ENCODE peak calls at places on chromosomes 4 and X, in nine cellular contexts. One of them, this sample, is unnamed. For H3K36me3, the result is how much of the 10 kb centered on the place peaks cover.

GRCh38 chr4:104302731-104303130 is 192.0 kb downstream of the CXXC4 start:
- DNase-seq in K562: no peak
- DNase-seq in GM23248: no peak
- DNase-seq in neural progenitor cell: no peak
- DNase-seq in hepatocyte: no peak
- DNase-seq in PC-9: no peak
- DNase-seq in MM.1S: no peak
- DNase-seq in mammary epithelial cell: no peak
- DNase-seq in GM23338: peak
- DNase-seq in this sample: no peak

GRCh38 chrX:7570432-7571009 is 272.4 kb upstream of the VCX start:
- DNase-seq in K562: no peak
- DNase-seq in GM23248: peak
- DNase-seq in neural progenitor cell: peak
- DNase-seq in hepatocyte: no peak
- DNase-seq in PC-9: no peak
- DNase-seq in MM.1S: no peak
- DNase-seq in mammary epithelial cell: no peak
- DNase-seq in GM23338: no peak
- DNase-seq in this sample: no peak

GRCh38 chr4:123361195-123361861 is 35.3 kb upstream of the SPRY1 start:
- DNase-seq in K562: no peak
- DNase-seq in GM23248: peak
- DNase-seq in neural progenitor cell: no peak
- DNase-seq in hepatocyte: peak
- DNase-seq in PC-9: no peak
- DNase-seq in MM.1S: no peak
- DNase-seq in mammary epithelial cell: peak
- DNase-seq in GM23338: no peak
- DNase-seq in this sample: no peak

GRCh38 chr4:7206385-7206784 is 14.0 kb downstream of the SORCS2 start:
- DNase-seq in K562: peak
- DNase-seq in GM23248: peak
- DNase-seq in neural progenitor cell: peak
- DNase-seq in hepatocyte: no peak
- DNase-seq in PC-9: peak
- DNase-seq in MM.1S: no peak
- DNase-seq in mammary epithelial cell: no peak
- DNase-seq in GM23338: no peak
- DNase-seq in this sample: no peak

GRCh38 chrX:115958687-115959359 is 211.7 kb upstream of the AGTR2 start:
- DNase-seq in K562: no peak
- DNase-seq in GM23248: peak
- DNase-seq in neural progenitor cell: peak
- DNase-seq in hepatocyte: no peak
- DNase-seq in PC-9: no peak
- DNase-seq in MM.1S: peak
- DNase-seq in mammary epithelial cell: peak
- DNase-seq in GM23338: no peak
- DNase-seq in this sample: no peak

GRCh38 chrX:96837808-96838207 is 45.9 kb upstream of the RPA4 start:
- DNase-seq in K562: no peak
- DNase-seq in GM23248: peak
- DNase-seq in neural progenitor cell: no peak
- DNase-seq in hepatocyte: no peak
- DNase-seq in PC-9: peak
- DNase-seq in MM.1S: no peak
- DNase-seq in mammary epithelial cell: peak
- DNase-seq in GM23338: no peak
- DNase-seq in this sample: no peak

GRCh38 chrX:12950851-12951589 is 23.9 kb upstream of the TMSB4X start:
- DNase-seq in K562: peak
- DNase-seq in GM23248: peak
- DNase-seq in neural progenitor cell: peak
- DNase-seq in hepatocyte: peak
- DNase-seq in PC-9: no peak
- DNase-seq in MM.1S: no peak
- DNase-seq in mammary epithelial cell: no peak
- DNase-seq in GM23338: peak
- DNase-seq in this sample: peak

GRCh38 chrX:136032370-136032769 is 47.1 kb downstream of the SLC9A6 start:
- DNase-seq in K562: no peak
- DNase-seq in GM23248: no peak
- DNase-seq in neural progenitor cell: no peak
- DNase-seq in hepatocyte: no peak
- DNase-seq in PC-9: no peak
- DNase-seq in MM.1S: peak
- DNase-seq in mammary epithelial cell: no peak
- DNase-seq in GM23338: no peak
- DNase-seq in this sample: no peak

GRCh38 chr4:170128219-170128804 is 38.6 kb upstream of the AADAT start:
- DNase-seq in K562: no peak
- DNase-seq in GM23248: no peak
- DNase-seq in neural progenitor cell: no peak
- DNase-seq in hepatocyte: no peak
- DNase-seq in PC-9: no peak
- DNase-seq in MM.1S: no peak
- DNase-seq in mammary epithelial cell: no peak
- DNase-seq in GM23338: no peak
- DNase-seq in this sample: no peak

DNA sequence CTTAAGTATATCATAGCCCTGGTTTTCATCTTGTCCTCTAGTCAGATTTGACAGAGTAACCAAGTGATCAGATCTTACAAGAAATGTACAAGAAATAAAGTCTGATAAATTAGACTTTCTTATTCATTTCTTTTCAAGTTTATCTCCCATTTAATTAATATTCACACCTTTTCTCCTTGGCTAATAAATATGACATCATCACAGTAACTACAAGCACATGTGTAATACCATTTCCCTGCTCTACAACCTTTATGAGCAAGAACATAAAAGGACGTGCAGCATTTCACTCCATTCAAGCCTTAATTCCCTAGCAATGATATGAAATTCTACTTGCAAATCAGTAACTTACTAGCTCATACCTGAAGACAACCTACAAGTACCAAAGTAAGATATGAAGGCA is 88.5 kb downstream of the BRWD3 start:
- DNase-seq in K562: no peak
- DNase-seq in GM23248: no peak
- DNase-seq in neural progenitor cell: no peak
- DNase-seq in hepatocyte: no peak
- DNase-seq in PC-9: no peak
- DNase-seq in MM.1S: no peak
- DNase-seq in mammary epithelial cell: no peak
- DNase-seq in GM23338: no peak
- DNase-seq in this sample: no peak
- H3K36me3 ChIP-seq in K562: under half
- H3K36me3 ChIP-seq in GM23248: under half
- H3K36me3 ChIP-seq in neural progenitor cell: under half
- H3K36me3 ChIP-seq in hepatocyte: under half
- H3K36me3 ChIP-seq in PC-9: under half
- H3K36me3 ChIP-seq in MM.1S: under half
- H3K36me3 ChIP-seq in mammary epithelial cell: under half
- H3K36me3 ChIP-seq in GM23338: under half
- H3K36me3 ChIP-seq in this sample: under half

GRCh38 chr4:52051213-52051614 is at the start of gene SPATA18:
- DNase-seq in K562: no peak
- DNase-seq in GM23248: peak
- DNase-seq in neural progenitor cell: peak
- DNase-seq in hepatocyte: peak
- DNase-seq in PC-9: no peak
- DNase-seq in MM.1S: no peak
- DNase-seq in mammary epithelial cell: peak
- DNase-seq in GM23338: peak
- DNase-seq in this sample: no peak
- TF ChIP-seq EZH2 in K562: no peak
- TF ChIP-seq EZH2 in GM23248: no peak
- TF ChIP-seq EZH2 in neural progenitor cell: no peak
- TF ChIP-seq EZH2 in hepatocyte: no peak
- TF ChIP-seq EZH2 in PC-9: no peak
- TF ChIP-seq EZH2 in MM.1S: no peak
- TF ChIP-seq EZH2 in mammary epithelial cell: no peak
- TF ChIP-seq EZH2 in GM23338: no peak
- TF ChIP-seq EZH2 in this sample: no peak

DNA sequence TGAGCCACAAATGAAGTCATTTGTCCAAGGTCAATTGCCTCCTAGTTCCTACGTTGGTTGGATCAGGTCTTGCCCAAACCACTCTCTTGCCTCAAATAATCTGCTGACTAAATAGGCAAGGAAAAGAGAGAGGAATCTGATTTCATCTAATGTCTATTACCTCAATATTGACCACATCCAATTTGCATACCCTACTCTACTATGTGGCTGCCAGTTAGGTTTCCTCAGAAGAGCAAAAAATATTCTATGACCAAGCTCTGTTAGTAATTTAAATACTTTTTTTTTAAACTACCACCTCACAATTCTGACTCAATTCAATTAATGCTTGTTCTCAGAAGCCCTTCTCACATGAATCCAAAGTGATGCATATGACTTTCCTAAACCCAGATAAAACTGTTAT is 98.7 kb downstream of the HUWE1 start:
- DNase-seq in K562: no peak
- DNase-seq in GM23248: peak
- DNase-seq in neural progenitor cell: no peak
- DNase-seq in hepatocyte: no peak
- DNase-seq in PC-9: no peak
- DNase-seq in MM.1S: no peak
- DNase-seq in mammary epithelial cell: no peak
- DNase-seq in GM23338: no peak
- DNase-seq in this sample: no peak
- H3K36me3 ChIP-seq in K562: half or more
- H3K36me3 ChIP-seq in GM23248: half or more
- H3K36me3 ChIP-seq in neural progenitor cell: under half
- H3K36me3 ChIP-seq in hepatocyte: under half
- H3K36me3 ChIP-seq in PC-9: under half
- H3K36me3 ChIP-seq in MM.1S: under half
- H3K36me3 ChIP-seq in mammary epithelial cell: under half
- H3K36me3 ChIP-seq in GM23338: half or more
- H3K36me3 ChIP-seq in this sample: half or more

DNA sequence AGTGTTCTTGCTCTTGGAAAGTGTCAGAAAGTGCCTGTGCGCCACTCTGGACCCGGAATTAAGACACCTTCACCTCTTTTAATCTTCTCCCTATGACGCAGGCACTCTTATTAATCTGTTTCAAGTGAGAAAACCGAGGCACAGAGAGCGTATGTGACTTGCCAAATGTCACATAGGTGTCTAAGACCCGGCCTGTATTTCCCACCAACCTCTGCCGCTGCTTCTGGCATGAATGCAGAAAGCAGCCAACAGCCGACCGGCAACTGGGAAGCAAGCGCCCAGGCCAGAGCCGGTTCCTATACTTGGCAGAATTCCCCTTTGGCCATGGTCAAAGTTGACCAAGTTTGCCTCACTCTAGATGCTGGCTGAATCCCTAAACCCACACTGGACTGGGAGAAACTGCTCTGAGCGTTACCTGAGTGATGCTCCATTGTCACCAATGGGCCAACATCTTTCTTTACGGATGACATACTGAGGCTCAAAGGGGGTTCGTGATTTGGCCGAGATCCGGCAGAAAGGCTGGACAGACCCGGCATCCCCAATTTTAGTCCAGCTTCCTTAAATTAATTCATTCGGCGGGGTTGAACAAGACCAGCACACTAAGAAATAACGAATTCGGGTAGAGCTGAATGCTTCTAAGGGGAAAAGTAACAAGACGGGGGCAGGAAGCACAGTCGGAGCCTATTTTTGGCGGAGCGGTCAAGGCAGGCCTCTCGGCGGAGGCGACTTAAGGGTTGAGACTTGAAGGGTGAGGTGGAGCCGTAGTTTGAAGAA is 11.2 kb downstream of the MSX1 start:
- DNase-seq in K562: no peak
- DNase-seq in GM23248: no peak
- DNase-seq in neural progenitor cell: no peak
- DNase-seq in hepatocyte: no peak
- DNase-seq in PC-9: no peak
- DNase-seq in MM.1S: no peak
- DNase-seq in mammary epithelial cell: no peak
- DNase-seq in GM23338: no peak
- DNase-seq in this sample: no peak
- TF ChIP-seq EZH2 in K562: peak
- TF ChIP-seq EZH2 in GM23248: peak
- TF ChIP-seq EZH2 in neural progenitor cell: no peak
- TF ChIP-seq EZH2 in hepatocyte: no peak
- TF ChIP-seq EZH2 in PC-9: no peak
- TF ChIP-seq EZH2 in MM.1S: peak
- TF ChIP-seq EZH2 in mammary epithelial cell: no peak
- TF ChIP-seq EZH2 in GM23338: peak
- TF ChIP-seq EZH2 in this sample: no peak

This sample was measured in DND-41.